ENCODE peak calls at places on chromosomes 16 and 17, in five cellular contexts. Q is ovary, W is esophagus muscularis mucosa, J is mucosa of descending colon, T is right atrium auricular region. R is an unnamed sample.

GRCh38 chr17:6240001-6240400 is 169.8 kb downstream of the WSCD1 start:
- DNase-seq in J (no peak), W (peak; percentile 84), T (peak; percentile 7), Q (no peak), R (no peak)

GRCh38 chr16:87435399-87436224 is 43.5 kb downstream of the MAP1LC3B start:
- DNase-seq in W (no peak), Q (no peak), T (no peak), J (no peak), R (no peak)

GRCh38 chr16:4212934-4213296 is 29.0 kb downstream of the SRL start:
- DNase-seq in Q (no peak), T (no peak), W (no peak), J (no peak), R (no peak)

GRCh38 chr16:66619036-66619435 is 14.5 kb downstream of the CMTM3 start:
- DNase-seq in J (no peak), W (no peak), Q (no peak), T (no peak), R (no peak)

GRCh38 chr17:6775871-6776405 is at the start of gene FBXO39:
- DNase-seq in T (no peak), Q (no peak), W (peak; percentile 74), J (no peak), R (no peak)

GRCh38 chr17:63349478-63350000 is 96.6 kb downstream of the CYB561 start:
- DNase-seq in W (no peak), J (no peak), Q (no peak), T (no peak), R (no peak)

GRCh38 chr17:81713004-81713555 is 996 bp downstream of the SLC25A10 start:
- DNase-seq in W (no peak), Q (peak; percentile 37), J (no peak), T (no peak), R (no peak)

GRCh38 chr16:71369494-71369893 is 11.0 kb downstream of the CALB2 start:
- DNase-seq in W (no peak), J (no peak), Q (no peak), T (no peak), R (no peak)

GRCh38 chr16:57574646-57575467 is 32.4 kb downstream of the ADGRG5 start:
- DNase-seq in Q (no peak), T (peak; percentile 48), J (no peak), W (peak; percentile 83), R (no peak)

GRCh38 chr17:978110-979093 is 1.2 kb downstream of the NXN start:
- DNase-seq in J (no peak), Q (peak; percentile 64), W (no peak), T (no peak), R (no peak)

GRCh38 chr17:395179-395578 is 42.6 kb upstream of the RPH3AL start:
- DNase-seq in Q (no peak), T (no peak), J (no peak), W (no peak), R (no peak)

GRCh38 chr16:81541314-81541713 is 96.7 kb downstream of the CMIP start:
- DNase-seq in Q (no peak), J (no peak), W (no peak), T (no peak), R (no peak)

GRCh38 chr17:32498362-32498761 is 11.6 kb downstream of the CDK5R1 start:
- DNase-seq in T (no peak), W (no peak), J (no peak), Q (no peak), R (no peak)

GRCh38 chr16:30533748-30534367 is 800 bp downstream of the ZNF747 start:
- DNase-seq in J (no peak), T (no peak), Q (no peak), W (no peak), R (no peak)

GRCh38 chr17:16013943-16014407 is 14.4 kb downstream of the TTC19 start:
- DNase-seq in J (no peak), W (no peak), T (no peak), Q (no peak), R (no peak)

GRCh38 chr16:89166696-89167424 is 4.7 kb upstream of the CDH15 start:
- DNase-seq in J (no peak), Q (no peak), T (no peak), W (no peak), R (no peak)

GRCh38 chr16:75402821-75403475 is 30.4 kb downstream of the CFDP1 start:
- DNase-seq in Q (no peak), W (no peak), T (no peak), J (peak; percentile 27), R (no peak)
- TF ChIP-seq CTCF in Q (peak; percentile 64), W (peak; percentile 77), T (peak; percentile 51), J (peak; percentile 45), R (peak; percentile 61)

DNA sequence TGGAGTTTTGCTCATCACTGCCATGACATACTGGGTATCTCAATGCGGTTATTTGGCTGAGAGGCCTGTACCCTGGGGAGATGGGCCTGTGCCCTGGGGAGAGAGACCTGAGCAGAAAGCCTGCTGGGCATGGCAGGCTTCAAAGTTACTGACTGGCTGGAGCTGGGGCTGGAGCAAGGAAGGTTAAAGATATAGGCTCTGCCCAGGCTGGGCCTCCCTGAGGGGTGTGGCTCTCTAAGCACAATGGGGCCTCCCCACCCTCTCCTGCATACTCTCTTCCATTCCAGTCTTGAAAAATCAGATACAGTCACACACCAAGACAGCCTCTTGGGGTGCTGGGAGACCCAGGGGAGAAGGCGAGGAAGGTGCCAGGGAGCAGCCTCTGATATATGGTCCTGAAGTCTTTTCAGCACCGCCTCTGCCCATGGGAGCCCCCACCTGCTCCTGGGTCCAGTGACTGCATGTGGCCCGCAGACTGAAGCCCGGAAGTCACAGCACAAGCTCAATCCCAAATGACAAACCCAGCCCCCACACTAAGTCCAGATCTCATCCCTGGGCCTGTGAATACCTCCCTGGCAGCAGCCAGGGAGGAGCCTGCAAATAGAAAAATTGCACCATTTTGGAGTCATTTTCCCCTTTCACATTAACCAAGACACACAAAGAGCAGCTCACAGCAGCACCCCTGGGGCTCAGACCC is 25.8 kb upstream of the CACNG1 start:
- DNase-seq in W (no peak), T (no peak), J (no peak), Q (no peak), R (peak; percentile 9)
- H3K4me3 ChIP-seq in W (no peak overlapping the region), T (no peak overlapping the region), J (no peak overlapping the region), Q (no peak overlapping the region), R (no peak overlapping the region)

DNA sequence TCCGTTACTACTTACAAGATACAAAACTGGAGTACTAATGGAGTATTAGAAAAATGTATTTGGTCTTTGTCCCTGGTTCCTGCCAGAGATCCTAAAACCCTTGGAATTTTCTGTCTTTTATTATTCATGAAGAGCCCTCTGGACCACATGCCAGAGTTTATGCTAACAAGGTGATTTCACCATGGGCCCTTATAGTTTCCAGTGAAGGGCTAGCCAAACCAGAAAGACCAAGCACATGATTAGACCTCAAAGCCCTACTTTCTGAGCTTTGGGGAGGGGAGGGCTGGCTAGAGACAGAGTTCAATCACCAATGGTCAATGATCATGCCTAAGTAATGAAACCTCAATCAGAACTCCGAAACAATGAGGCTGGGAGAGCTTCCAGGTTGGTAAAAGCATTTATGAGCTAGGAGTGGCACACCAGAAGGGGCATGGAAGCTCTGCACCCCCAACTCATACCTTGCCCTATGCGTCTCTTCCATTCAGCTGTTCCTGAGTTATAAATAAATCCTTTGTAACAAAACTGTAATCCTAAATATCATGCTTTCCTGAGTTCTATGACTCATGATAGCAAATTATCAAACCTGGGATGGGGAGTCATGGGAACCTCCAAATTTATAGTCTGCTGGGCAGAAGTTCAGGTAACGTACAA is 10.4 kb downstream of the DCUN1D3 start:
- DNase-seq in J (no peak), W (no peak), Q (no peak), T (no peak), R (no peak)
- H3K4me1 ChIP-seq in J (peaks cover 17% of the 10 kb centered on the region), W (peaks cover 55% of the 10 kb centered on the region), Q (peaks cover 2% of the 10 kb centered on the region), T (peaks cover 6% of the 10 kb centered on the region), R (peaks cover 37% of the 10 kb centered on the region)

GRCh38 chr16:70364399-70364798 is 17.7 kb downstream of the DDX19A start:
- DNase-seq in W (no peak), T (no peak), J (no peak), Q (no peak), R (no peak)
- TF ChIP-seq CTCF in W (no peak), T (no peak), J (no peak), Q (no peak), R (no peak)

GRCh38 chr17:60391419-60392041 is 403 bp downstream of the USP32 start:
- DNase-seq in J (no peak), T (no peak), W (no peak), Q (no peak), R (no peak)

GRCh38 chr17:60390881-60391418 is 983 bp downstream of the USP32 start:
- DNase-seq in J (peak; percentile 47), T (no peak), W (peak; percentile 92), Q (peak; percentile 28), R (peak; percentile 38)

GRCh38 chr17:60392042-60392844 is at the start of gene USP32:
- DNase-seq in T (peak; percentile 98), J (peak; percentile 100), Q (peak; percentile 98), W (peak; percentile 100), R (peak; percentile 99)

GRCh38 chr17:60388742-60389141 is 3.2 kb downstream of the USP32 start:
- DNase-seq in T (no peak), W (no peak), Q (no peak), J (no peak), R (no peak)

GRCh38 chr17:60390223-60390622 is 1.7 kb downstream of the USP32 start:
- DNase-seq in T (no peak), J (no peak), Q (no peak), W (no peak), R (no peak)
- H3K4me3 ChIP-seq in T (peak overlapping the region; percentile 92), J (no peak overlapping the region), Q (no peak overlapping the region), W (peak overlapping the region; percentile 95), R (no peak overlapping the region)

R was measured in transverse colon.